ENCODE peak calls at places on chromosomes 16 and 17, in seven cellular contexts. T is IMR-90, F is body of pancreas, K is suprapubic skin, E is HCT116, L is spleen, U is transverse colon. Q is an unnamed sample.
A peak's percentile ranks its signal among the peaks of the same experiment; 100 is the strongest.

GRCh38 chr16:87550510-87550961 is 51.8 kb upstream of the JPH3 start:
- DNase-seq in U (peak; percentile 41), K (no peak), L (peak; percentile 87), F (peak; percentile 48), T (no peak), E (no peak), Q (peak; percentile 27)

GRCh38 chr16:49352923-49353322 is 20.7 kb upstream of the C16orf78 start:
- DNase-seq in E (peak; percentile 6), U (no peak), F (no peak), L (no peak), T (no peak), K (no peak), Q (no peak)

GRCh38 chr17:38358586-38359513 is 7.2 kb downstream of the SOCS7 start:
- DNase-seq in E (no peak), F (no peak), K (no peak), T (no peak), U (no peak), L (no peak), Q (no peak)

GRCh38 chr16:89112377-89113151 is 18.9 kb downstream of the ACSF3 start:
- DNase-seq in K (no peak), U (no peak), L (peak; percentile 66), T (no peak), E (no peak), F (no peak), Q (no peak)

GRCh38 chr16:84360748-84361147 is 7.6 kb upstream of the ATP2C2 start:
- DNase-seq in E (no peak), L (no peak), K (no peak), F (no peak), U (no peak), T (no peak), Q (no peak)

GRCh38 chr16:11032000-11032921 is 87.9 kb downstream of the CLEC16A start:
- DNase-seq in T (no peak), E (no peak), F (no peak), K (no peak), U (no peak), L (no peak), Q (no peak)

GRCh38 chr17:40466298-40466971 is 23.2 kb downstream of the IGFBP4 start:
- DNase-seq in F (no peak), E (no peak), L (no peak), U (no peak), T (no peak), K (no peak), Q (no peak)

GRCh38 chr16:53745126-53745525 is 41.2 kb downstream of the FTO start:
- DNase-seq in K (no peak), T (no peak), L (no peak), U (no peak), E (no peak), F (no peak), Q (no peak)

GRCh38 chr16:1980026-1980769 is 1.1 kb downstream of the NOXO1 start:
- DNase-seq in K (no peak), F (no peak), U (no peak), T (no peak), E (no peak), L (no peak), Q (peak; percentile 64)

GRCh38 chr16:3285131-3285530 is 1.8 kb downstream of the ZNF263 start:
- DNase-seq in U (no peak), T (no peak), L (no peak), F (no peak), K (no peak), E (no peak), Q (no peak)

GRCh38 chr16:27230562-27230991 is 27.3 kb downstream of the KDM8 start:
- DNase-seq in E (no peak), U (peak; percentile 91), T (no peak), K (no peak), F (no peak), L (peak; percentile 89), Q (no peak)

GRCh38 chr16:87854907-87855683 is 14.2 kb downstream of the SLC7A5 start:
- DNase-seq in L (peak; percentile 80), F (no peak), U (no peak), E (no peak), T (no peak), K (no peak), Q (no peak)

GRCh38 chr17:68972119-68972704 is 17.0 kb upstream of the ABCA8 start:
- DNase-seq in E (peak; percentile 15), T (peak; percentile 36), U (no peak), L (no peak), F (no peak), K (no peak), Q (no peak)

GRCh38 chr16:17346441-17346773 is 124.4 kb downstream of the XYLT1 start:
- DNase-seq in L (no peak), E (no peak), U (no peak), K (no peak), F (no peak), T (no peak), Q (no peak)

GRCh38 chr17:81254955-81255717 is 16.0 kb downstream of the NDUFAF8 start:
- DNase-seq in F (peak; percentile 67), L (peak; percentile 86), T (peak; percentile 82), E (no peak), K (peak; percentile 85), U (peak; percentile 87), Q (peak; percentile 91)

GRCh38 chr17:80071116-80071980 is 30.0 kb upstream of the GAA start:
- DNase-seq in K (no peak), T (peak; percentile 40), L (no peak), E (no peak), F (peak; percentile 73), U (peak; percentile 35), Q (peak; percentile 41)

GRCh38 chr17:19290047-19290705 is 53.0 kb downstream of the EPN2 start:
- DNase-seq in F (no peak), K (no peak), E (no peak), U (no peak), T (no peak), L (peak; percentile 63), Q (no peak)

GRCh38 chr16:74281285-74281684 is 15.3 kb upstream of the PSMD7 start:
- DNase-seq in U (no peak), K (no peak), E (no peak), F (no peak), L (no peak), T (no peak), Q (no peak)

GRCh38 chr16:25118851-25119584 is 7.5 kb downstream of the LCMT1 start:
- DNase-seq in K (no peak), E (no peak), L (no peak), T (no peak), U (no peak), F (no peak), Q (no peak)

GRCh38 chr16:30113031-30113710 is at the start of gene GDPD3:
- DNase-seq in T (no peak), F (no peak), L (no peak), U (peak; percentile 87), K (no peak), E (no peak), Q (no peak)

GRCh38 chr16:15682105-15682570 is 32.1 kb downstream of the NDE1 start:
- DNase-seq in F (peak; percentile 27), L (no peak), E (peak; percentile 33), T (peak; percentile 84), U (peak; percentile 21), K (no peak), Q (no peak)

GRCh38 chr17:289409-289808 is 63.2 kb downstream of the RPH3AL start:
- DNase-seq in U (no peak), L (peak; percentile 48), T (no peak), E (no peak), K (no peak), F (no peak), Q (no peak)

GRCh38 chr16:64590516-64590915 is 531.3 kb downstream of the CDH11 start:
- DNase-seq in L (no peak), E (no peak), U (no peak), K (no peak), T (peak; percentile 9), F (no peak), Q (no peak)

GRCh38 chr17:76969598-76970172 is 101.5 kb downstream of the MGAT5B start:
- DNase-seq in F (no peak), E (no peak), K (no peak), T (no peak), U (no peak), L (peak; percentile 84), Q (no peak)

DNA sequence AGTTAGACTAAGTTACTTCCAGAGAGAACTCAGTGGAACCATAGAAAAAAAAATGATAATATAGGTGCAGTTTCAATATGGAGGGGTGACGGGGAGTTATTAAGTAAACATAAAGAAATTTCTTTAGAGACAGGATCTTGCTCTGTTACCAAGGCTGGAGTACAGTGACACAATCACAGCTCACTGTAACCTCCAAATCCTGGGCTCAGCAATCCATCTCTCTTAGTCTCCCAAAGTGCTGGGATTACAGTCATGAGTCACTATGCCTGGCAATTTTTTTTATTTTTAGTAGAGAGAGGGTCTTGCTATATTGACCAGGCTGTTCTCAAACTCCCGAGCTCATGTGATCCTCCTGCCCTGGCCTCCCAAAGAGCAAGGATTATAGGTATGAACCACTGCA is 48.8 kb downstream of the NLRC5 start:
- DNase-seq in F (no peak), K (no peak), L (no peak), T (peak; percentile 63), E (no peak), U (no peak), Q (no peak)
- H3K4me1 ChIP-seq in F (no peaks in the 10 kb centered on the region), K (peaks cover 6% of the 10 kb centered on the region), L (peaks cover 80% of the 10 kb centered on the region), T (peaks cover 13% of the 10 kb centered on the region), E (no peaks in the 10 kb centered on the region), U (no peaks in the 10 kb centered on the region), Q (no peaks in the 10 kb centered on the region)

GRCh38 chr16:80716564-80717139 is 87.7 kb downstream of the CDYL2 start:
- DNase-seq in F (no peak), U (no peak), E (no peak), K (no peak), T (no peak), L (no peak), Q (no peak)
- H3K36me3 ChIP-seq in F (no peaks in the 10 kb centered on the region), U (no peaks in the 10 kb centered on the region), E (no peaks in the 10 kb centered on the region), K (no peaks in the 10 kb centered on the region), T (no peaks in the 10 kb centered on the region), L (no peaks in the 10 kb centered on the region), Q (no peaks in the 10 kb centered on the region)

DNA sequence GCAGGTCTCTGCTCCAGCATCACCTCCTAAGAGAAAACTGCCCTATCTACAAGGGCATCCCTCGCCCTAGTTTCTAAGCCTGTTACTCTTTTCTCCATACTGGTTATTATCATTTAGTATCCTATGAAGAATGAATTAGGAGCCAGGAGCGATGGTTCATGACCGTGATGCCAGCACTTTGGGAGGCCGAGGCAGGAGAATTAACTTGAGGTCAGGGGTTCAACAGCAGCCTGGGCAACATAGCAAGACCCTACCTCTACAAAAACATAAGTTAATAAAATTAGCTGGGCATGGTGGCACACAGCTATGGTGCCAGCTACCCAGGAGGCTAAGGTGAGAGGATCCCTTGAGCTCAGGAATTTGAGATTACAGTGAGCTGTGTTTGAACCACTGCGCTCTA is 7.2 kb downstream of the EARS2 start:
- DNase-seq in L (no peak), U (no peak), F (no peak), K (no peak), T (no peak), E (no peak), Q (no peak)
- TF ChIP-seq POLR2A in L (no peak), U (no peak), F (no peak), K (no peak), T (no peak), E (no peak), Q (no peak)

DNA sequence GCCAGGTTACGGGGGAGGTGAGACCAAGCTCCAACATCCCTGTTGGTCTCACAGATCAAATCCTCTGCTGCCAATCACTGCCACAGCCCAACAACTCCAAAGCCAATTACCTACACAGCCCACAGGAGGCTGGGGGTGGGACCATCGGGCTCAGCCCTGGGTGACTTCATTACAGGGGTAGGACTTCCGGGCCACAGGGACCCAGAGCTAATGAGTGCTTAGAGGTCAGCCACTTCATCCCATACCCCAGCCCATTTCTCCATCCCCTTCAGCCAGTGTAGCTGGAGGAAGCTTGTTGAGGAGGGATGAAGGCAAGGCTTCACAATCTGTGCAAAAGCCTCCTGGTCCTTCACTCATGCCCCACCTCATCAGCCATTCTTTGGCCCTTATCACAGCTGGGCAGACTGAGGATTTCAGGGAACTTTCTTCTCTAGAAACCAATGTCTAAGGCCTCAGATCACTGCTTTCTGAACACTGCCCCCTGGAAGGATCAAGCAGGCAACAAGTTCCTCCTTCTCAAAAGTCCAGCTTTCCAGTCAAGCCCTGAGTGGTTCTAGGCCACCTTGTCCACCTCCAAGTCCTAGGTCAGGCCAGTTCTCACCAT is 5.8 kb downstream of the FOXN1 start:
- DNase-seq in K (no peak), F (no peak), L (no peak), T (no peak), E (no peak), U (no peak), Q (no peak)
- H3K4me1 ChIP-seq in K (peaks cover 41% of the 10 kb centered on the region), F (no peaks in the 10 kb centered on the region), L (no peaks in the 10 kb centered on the region), T (no peaks in the 10 kb centered on the region), E (no peaks in the 10 kb centered on the region), U (no peaks in the 10 kb centered on the region), Q (no peaks in the 10 kb centered on the region)

Q was measured in gastrocnemius medialis.